ENCODE peak calls at places on chromosomes 4 and X, in five cellular contexts. One of them, this sample, is unnamed.

GRCh38 chrX:42530027-42530426 is 247.9 kb downstream of the PPP1R2C start:
- DNase-seq in body of pancreas: no peak
- DNase-seq in ascending aorta: no peak
- DNase-seq in CD8-positive, alpha-beta T cell: no peak
- DNase-seq in keratinocyte: peak
- DNase-seq in this sample: peak

GRCh38 chr4:65559270-65559669 is 111.0 kb downstream of the EPHA5 start:
- DNase-seq in body of pancreas: no peak
- DNase-seq in CD8-positive, alpha-beta T cell: no peak
- DNase-seq in ascending aorta: no peak
- DNase-seq in keratinocyte: no peak
- DNase-seq in this sample: no peak

GRCh38 chr4:177464026-177464425 is 21.8 kb upstream of the AGA start:
- DNase-seq in CD8-positive, alpha-beta T cell: no peak
- DNase-seq in body of pancreas: no peak
- DNase-seq in ascending aorta: no peak
- DNase-seq in keratinocyte: no peak
- DNase-seq in this sample: peak

GRCh38 chrX:30489323-30489722 is 88.2 kb downstream of the TASL start:
- DNase-seq in ascending aorta: no peak
- DNase-seq in keratinocyte: no peak
- DNase-seq in CD8-positive, alpha-beta T cell: no peak
- DNase-seq in body of pancreas: no peak
- DNase-seq in this sample: no peak

GRCh38 chr4:142408003-142408441 is 438.1 kb downstream of the INPP4B start:
- DNase-seq in body of pancreas: no peak
- DNase-seq in ascending aorta: no peak
- DNase-seq in CD8-positive, alpha-beta T cell: no peak
- DNase-seq in keratinocyte: peak
- DNase-seq in this sample: peak

GRCh38 chrX:84467898-84468297 is 34.4 kb downstream of the HDX start:
- DNase-seq in body of pancreas: no peak
- DNase-seq in keratinocyte: no peak
- DNase-seq in CD8-positive, alpha-beta T cell: no peak
- DNase-seq in ascending aorta: no peak
- DNase-seq in this sample: no peak

GRCh38 chr4:140326395-140326993 is 47.0 kb upstream of the SCOC start:
- DNase-seq in keratinocyte: no peak
- DNase-seq in CD8-positive, alpha-beta T cell: no peak
- DNase-seq in ascending aorta: no peak
- DNase-seq in body of pancreas: no peak
- DNase-seq in this sample: no peak

GRCh38 chr4:101345271-101345595 is 2.1 kb downstream of the PPP3CA start:
- DNase-seq in ascending aorta: no peak
- DNase-seq in keratinocyte: no peak
- DNase-seq in CD8-positive, alpha-beta T cell: no peak
- DNase-seq in body of pancreas: no peak
- DNase-seq in this sample: no peak

GRCh38 chr4:44149242-44149641 is 299.4 kb downstream of the KCTD8 start:
- DNase-seq in body of pancreas: no peak
- DNase-seq in CD8-positive, alpha-beta T cell: no peak
- DNase-seq in keratinocyte: no peak
- DNase-seq in ascending aorta: no peak
- DNase-seq in this sample: no peak

GRCh38 chrX:14851526-14851925 is 21.3 kb downstream of the FANCB start:
- DNase-seq in keratinocyte: no peak
- DNase-seq in CD8-positive, alpha-beta T cell: no peak
- DNase-seq in ascending aorta: no peak
- DNase-seq in body of pancreas: no peak
- DNase-seq in this sample: no peak

GRCh38 chr4:1200425-1201035 is 28.1 kb upstream of the SPON2 start:
- DNase-seq in ascending aorta: peak
- DNase-seq in body of pancreas: peak
- DNase-seq in CD8-positive, alpha-beta T cell: no peak
- DNase-seq in keratinocyte: no peak
- DNase-seq in this sample: no peak

GRCh38 chr4:148749403-148749802 is 307.2 kb upstream of the NR3C2 start:
- DNase-seq in body of pancreas: no peak
- DNase-seq in ascending aorta: no peak
- DNase-seq in CD8-positive, alpha-beta T cell: no peak
- DNase-seq in keratinocyte: no peak
- DNase-seq in this sample: peak

GRCh38 chr4:1855334-1856070 is 454 bp downstream of the LETM1 start:
- DNase-seq in ascending aorta: no peak
- DNase-seq in CD8-positive, alpha-beta T cell: no peak
- DNase-seq in keratinocyte: no peak
- DNase-seq in body of pancreas: peak
- DNase-seq in this sample: no peak

GRCh38 chrX:123093792-123094191 is 90.3 kb upstream of the GRIA3 start:
- DNase-seq in keratinocyte: no peak
- DNase-seq in CD8-positive, alpha-beta T cell: no peak
- DNase-seq in body of pancreas: no peak
- DNase-seq in ascending aorta: no peak
- DNase-seq in this sample: no peak

GRCh38 chrX:134599173-134599914 is 58.9 kb downstream of the PLAC1 start:
- DNase-seq in body of pancreas: no peak
- DNase-seq in keratinocyte: no peak
- DNase-seq in ascending aorta: no peak
- DNase-seq in CD8-positive, alpha-beta T cell: no peak
- DNase-seq in this sample: no peak

GRCh38 chrX:151359931-151360871 is 36.8 kb upstream of the VMA21 start:
- DNase-seq in ascending aorta: no peak
- DNase-seq in CD8-positive, alpha-beta T cell: peak
- DNase-seq in body of pancreas: peak
- DNase-seq in keratinocyte: no peak
- DNase-seq in this sample: no peak

GRCh38 chr4:109012286-109012880 is 249.5 kb upstream of the ETNPPL start:
- DNase-seq in body of pancreas: no peak
- DNase-seq in ascending aorta: no peak
- DNase-seq in CD8-positive, alpha-beta T cell: no peak
- DNase-seq in keratinocyte: no peak
- DNase-seq in this sample: no peak

GRCh38 chrX:20746690-20747089 is 480.0 kb upstream of the RPS6KA3 start:
- DNase-seq in ascending aorta: no peak
- DNase-seq in keratinocyte: no peak
- DNase-seq in CD8-positive, alpha-beta T cell: no peak
- DNase-seq in body of pancreas: no peak
- DNase-seq in this sample: no peak
- H3K27ac ChIP-seq in ascending aorta: no peak
- H3K27ac ChIP-seq in keratinocyte: no peak
- H3K27ac ChIP-seq in CD8-positive, alpha-beta T cell: no peak
- H3K27ac ChIP-seq in body of pancreas: no peak
- H3K27ac ChIP-seq in this sample: no peak

DNA sequence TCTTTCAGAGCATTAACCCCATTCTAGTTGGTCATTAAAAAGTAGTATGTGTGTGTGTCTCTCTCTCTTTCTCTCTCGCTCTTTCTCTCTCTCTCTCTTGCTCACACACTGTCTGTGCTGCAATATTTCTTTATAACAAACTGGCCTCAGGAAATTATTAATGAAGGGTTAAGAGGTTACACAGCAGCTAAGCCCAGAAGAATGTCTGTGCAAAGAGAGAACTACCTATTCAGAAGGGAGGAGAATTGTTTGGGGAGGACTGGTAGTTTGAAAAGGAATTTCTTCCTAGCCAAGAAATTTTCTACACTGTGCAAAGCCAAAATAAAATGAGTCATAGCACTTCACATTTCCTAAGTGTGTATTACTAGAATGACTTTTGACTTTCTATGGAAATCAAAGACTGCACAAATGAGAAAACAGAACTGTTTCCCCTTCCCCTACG is 22.2 kb downstream of the PDGFC start:
- DNase-seq in keratinocyte: no peak
- DNase-seq in body of pancreas: no peak
- DNase-seq in ascending aorta: no peak
- DNase-seq in CD8-positive, alpha-beta T cell: no peak
- DNase-seq in this sample: peak
- H3K27ac ChIP-seq in keratinocyte: peak
- H3K27ac ChIP-seq in body of pancreas: peak
- H3K27ac ChIP-seq in ascending aorta: peak
- H3K27ac ChIP-seq in CD8-positive, alpha-beta T cell: no peak
- H3K27ac ChIP-seq in this sample: peak

GRCh38 chr4:8403173-8403753 is 37.3 kb downstream of the ACOX3 start:
- DNase-seq in CD8-positive, alpha-beta T cell: peak
- DNase-seq in ascending aorta: peak
- DNase-seq in body of pancreas: peak
- DNase-seq in keratinocyte: no peak
- DNase-seq in this sample: no peak
- H3K27ac ChIP-seq in CD8-positive, alpha-beta T cell: no peak
- H3K27ac ChIP-seq in ascending aorta: peak
- H3K27ac ChIP-seq in body of pancreas: no peak
- H3K27ac ChIP-seq in keratinocyte: no peak
- H3K27ac ChIP-seq in this sample: no peak

GRCh38 chr4:186605261-186605865 is 50.0 kb upstream of the MTNR1A start:
- DNase-seq in keratinocyte: no peak
- DNase-seq in ascending aorta: no peak
- DNase-seq in body of pancreas: no peak
- DNase-seq in CD8-positive, alpha-beta T cell: no peak
- DNase-seq in this sample: no peak

GRCh38 chr4:186606593-186606992 is 51.2 kb upstream of the MTNR1A start:
- DNase-seq in keratinocyte: peak
- DNase-seq in CD8-positive, alpha-beta T cell: no peak
- DNase-seq in body of pancreas: no peak
- DNase-seq in ascending aorta: no peak
- DNase-seq in this sample: no peak

GRCh38 chr4:186604124-186604627 is 48.8 kb upstream of the MTNR1A start:
- DNase-seq in keratinocyte: no peak
- DNase-seq in CD8-positive, alpha-beta T cell: no peak
- DNase-seq in ascending aorta: no peak
- DNase-seq in body of pancreas: no peak
- DNase-seq in this sample: no peak

GRCh38 chr4:186602978-186603377 is 47.6 kb upstream of the MTNR1A start:
- DNase-seq in keratinocyte: no peak
- DNase-seq in ascending aorta: no peak
- DNase-seq in body of pancreas: no peak
- DNase-seq in CD8-positive, alpha-beta T cell: no peak
- DNase-seq in this sample: no peak

GRCh38 chr4:186607490-186607889 is 52.1 kb upstream of the MTNR1A start:
- DNase-seq in body of pancreas: no peak
- DNase-seq in CD8-positive, alpha-beta T cell: no peak
- DNase-seq in keratinocyte: no peak
- DNase-seq in ascending aorta: no peak
- DNase-seq in this sample: no peak
- H3K27ac ChIP-seq in body of pancreas: no peak
- H3K27ac ChIP-seq in CD8-positive, alpha-beta T cell: no peak
- H3K27ac ChIP-seq in keratinocyte: no peak
- H3K27ac ChIP-seq in ascending aorta: no peak
- H3K27ac ChIP-seq in this sample: no peak

GRCh38 chrX:46574337-46574940 is 874 bp downstream of the CHST7 start:
- DNase-seq in CD8-positive, alpha-beta T cell: no peak
- DNase-seq in keratinocyte: no peak
- DNase-seq in ascending aorta: peak
- DNase-seq in body of pancreas: no peak
- DNase-seq in this sample: no peak
- H3K27ac ChIP-seq in CD8-positive, alpha-beta T cell: peak
- H3K27ac ChIP-seq in keratinocyte: no peak
- H3K27ac ChIP-seq in ascending aorta: no peak
- H3K27ac ChIP-seq in body of pancreas: peak
- H3K27ac ChIP-seq in this sample: no peak

GRCh38 chrX:115911967-115912366 is 258.6 kb upstream of the AGTR2 start:
- DNase-seq in CD8-positive, alpha-beta T cell: no peak
- DNase-seq in keratinocyte: no peak
- DNase-seq in ascending aorta: no peak
- DNase-seq in body of pancreas: no peak
- DNase-seq in this sample: no peak
- H3K27ac ChIP-seq in CD8-positive, alpha-beta T cell: no peak
- H3K27ac ChIP-seq in keratinocyte: no peak
- H3K27ac ChIP-seq in ascending aorta: no peak
- H3K27ac ChIP-seq in body of pancreas: no peak
- H3K27ac ChIP-seq in this sample: no peak

GRCh38 chr4:22987861-22988260 is 295.1 kb downstream of the GBA3 start:
- DNase-seq in keratinocyte: no peak
- DNase-seq in CD8-positive, alpha-beta T cell: no peak
- DNase-seq in body of pancreas: no peak
- DNase-seq in ascending aorta: no peak
- DNase-seq in this sample: no peak
- H3K27ac ChIP-seq in keratinocyte: no peak
- H3K27ac ChIP-seq in CD8-positive, alpha-beta T cell: no peak
- H3K27ac ChIP-seq in body of pancreas: no peak
- H3K27ac ChIP-seq in ascending aorta: no peak
- H3K27ac ChIP-seq in this sample: no peak

GRCh38 chrX:317424-318067 is 1.1 kb downstream of the GTPBP6 start:
- DNase-seq in body of pancreas: no peak
- DNase-seq in keratinocyte: no peak
- DNase-seq in CD8-positive, alpha-beta T cell: no peak
- DNase-seq in ascending aorta: no peak
- DNase-seq in this sample: no peak

GRCh38 chrX:318068-318738 is 393 bp downstream of the GTPBP6 start:
- DNase-seq in keratinocyte: peak
- DNase-seq in ascending aorta: peak
- DNase-seq in body of pancreas: peak
- DNase-seq in CD8-positive, alpha-beta T cell: peak
- DNase-seq in this sample: peak

GRCh38 chrX:318739-319578 is at the start of gene GTPBP6:
- DNase-seq in keratinocyte: peak
- DNase-seq in ascending aorta: peak
- DNase-seq in CD8-positive, alpha-beta T cell: peak
- DNase-seq in body of pancreas: peak
- DNase-seq in this sample: peak

GRCh38 chrX:319579-320125 is 1.1 kb upstream of the GTPBP6 start:
- DNase-seq in keratinocyte: no peak
- DNase-seq in ascending aorta: no peak
- DNase-seq in body of pancreas: no peak
- DNase-seq in CD8-positive, alpha-beta T cell: no peak
- DNase-seq in this sample: no peak

DNA sequence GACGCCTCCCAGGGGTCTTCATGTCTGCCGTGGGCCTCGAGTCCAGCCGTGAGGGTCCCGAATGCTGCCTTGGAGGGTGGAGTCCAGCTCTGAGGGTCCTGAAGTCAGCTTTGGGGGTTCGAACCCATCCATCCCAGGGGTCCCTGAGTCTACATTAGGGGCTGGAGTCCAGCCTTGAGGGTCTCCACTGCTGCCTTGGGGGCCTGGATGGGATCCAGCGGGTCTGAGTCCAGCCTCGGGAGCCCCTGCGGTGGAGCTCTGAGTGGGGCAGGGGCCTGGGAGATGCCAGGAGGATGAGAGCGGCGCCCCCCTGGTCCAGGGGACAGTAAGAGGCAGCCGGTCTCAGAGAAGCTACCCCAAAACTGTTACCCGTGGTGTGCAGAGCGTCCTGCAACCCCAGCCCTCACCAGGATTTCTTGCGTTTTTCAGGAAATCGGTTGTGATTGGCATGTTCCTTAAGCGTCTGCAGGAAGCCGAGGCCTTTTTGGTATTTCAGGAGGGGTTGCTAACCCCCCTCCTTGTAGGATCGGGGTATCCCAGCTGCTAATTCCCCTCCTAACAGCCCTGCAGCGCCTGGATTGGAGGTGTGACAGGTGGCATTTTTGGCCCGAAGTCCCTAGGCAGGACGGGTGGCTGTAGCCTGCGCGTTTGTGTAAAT is 1.7 kb upstream of the GTPBP6 start:
- DNase-seq in body of pancreas: peak
- DNase-seq in ascending aorta: peak
- DNase-seq in CD8-positive, alpha-beta T cell: no peak
- DNase-seq in keratinocyte: no peak
- DNase-seq in this sample: no peak
- H3K27ac ChIP-seq in body of pancreas: peak
- H3K27ac ChIP-seq in ascending aorta: no peak
- H3K27ac ChIP-seq in CD8-positive, alpha-beta T cell: peak
- H3K27ac ChIP-seq in keratinocyte: peak
- H3K27ac ChIP-seq in this sample: peak

This sample was measured in epithelial cell of prostate.